ENCODE peak calls at places on chromosomes 7 and 10, in four cellular contexts. C, G, L and A are unnamed samples.

GRCh38 chr7:110964770-110965169 is 126.2 kb upstream of the LRRN3 start:
- DNase-seq in C (no peak), G (no peak), L (no peak), A (no peak)

GRCh38 chr7:149856-150636 is 42.3 kb upstream of the FAM20C start:
- DNase-seq in C (peak; percentile 52), G (no peak), L (no peak), A (peak; percentile 56)

GRCh38 chr10:88754272-88754671 is 5.5 kb upstream of the LIPN start:
- DNase-seq in C (peak; percentile 77), G (peak; percentile 12), L (no peak), A (no peak)

GRCh38 chr7:127782075-127782474 is 130.1 kb downstream of the SND1 start:
- DNase-seq in C (no peak), G (no peak), L (no peak), A (no peak)

GRCh38 chr10:72588266-72588665 is 37.6 kb downstream of the MICU1 start:
- DNase-seq in C (no peak), G (no peak), L (no peak), A (no peak)

GRCh38 chr10:132926070-132926469 is 16.3 kb downstream of the CFAP46 start:
- DNase-seq in C (no peak), G (no peak), L (no peak), A (no peak)

GRCh38 chr7:35727571-35727970 is 32.6 kb upstream of the HERPUD2 start:
- DNase-seq in C (peak; percentile 75), G (no peak), L (no peak), A (no peak)

GRCh38 chr10:29946953-29947700 is 112.3 kb downstream of the JCAD start:
- DNase-seq in C (peak; percentile 94), G (peak; percentile 63), L (peak; percentile 84), A (peak; percentile 11)

DNA sequence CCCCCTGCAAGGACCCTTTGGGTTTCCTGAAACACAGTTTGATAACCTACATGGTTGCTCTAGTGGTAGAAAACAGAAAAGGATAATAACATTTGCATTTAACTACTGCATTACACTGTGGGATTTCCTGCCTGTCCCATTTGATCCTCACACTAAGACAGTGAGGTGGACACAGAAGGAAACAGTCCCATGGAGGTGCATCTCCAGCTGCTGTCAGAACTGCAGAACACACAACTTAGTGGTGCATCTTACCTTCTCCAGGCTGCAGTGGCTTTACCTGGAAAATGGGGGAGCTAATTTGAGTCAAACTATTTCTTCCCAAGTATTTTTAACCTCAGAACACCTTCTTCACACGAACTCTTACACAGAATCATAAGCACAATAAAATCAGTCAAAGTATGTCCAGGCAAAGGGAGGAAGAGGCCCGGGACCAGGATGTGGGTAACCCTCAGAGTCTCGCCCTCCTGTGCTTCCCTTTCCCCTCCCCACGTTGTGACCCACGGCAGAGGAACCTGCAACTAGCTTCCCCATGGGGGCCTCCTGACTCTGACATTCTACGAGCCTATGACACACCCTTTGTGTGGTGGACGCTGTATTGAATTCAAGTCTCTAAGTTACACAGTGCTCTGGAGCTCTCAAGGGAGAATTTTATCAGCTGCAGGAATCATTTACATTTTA is 33.7 kb downstream of the SCRN1 start:
- DNase-seq in C (no peak), G (no peak), L (no peak), A (no peak)
- H3K4me3 ChIP-seq in C (no peak overlapping the region), G (no peak overlapping the region), L (no peak overlapping the region), A (no peak overlapping the region)

GRCh38 chr10:48439581-48440041 is 133.1 kb downstream of the MAPK8 start:
- DNase-seq in C (peak; percentile 31), G (no peak), L (no peak), A (peak; percentile 16)
- H3F3A ChIP-seq in C (peaks cover 53% of the 10 kb centered on the region), G (no peaks in the 10 kb centered on the region), L (no peaks in the 10 kb centered on the region), A (no peaks in the 10 kb centered on the region)

DNA sequence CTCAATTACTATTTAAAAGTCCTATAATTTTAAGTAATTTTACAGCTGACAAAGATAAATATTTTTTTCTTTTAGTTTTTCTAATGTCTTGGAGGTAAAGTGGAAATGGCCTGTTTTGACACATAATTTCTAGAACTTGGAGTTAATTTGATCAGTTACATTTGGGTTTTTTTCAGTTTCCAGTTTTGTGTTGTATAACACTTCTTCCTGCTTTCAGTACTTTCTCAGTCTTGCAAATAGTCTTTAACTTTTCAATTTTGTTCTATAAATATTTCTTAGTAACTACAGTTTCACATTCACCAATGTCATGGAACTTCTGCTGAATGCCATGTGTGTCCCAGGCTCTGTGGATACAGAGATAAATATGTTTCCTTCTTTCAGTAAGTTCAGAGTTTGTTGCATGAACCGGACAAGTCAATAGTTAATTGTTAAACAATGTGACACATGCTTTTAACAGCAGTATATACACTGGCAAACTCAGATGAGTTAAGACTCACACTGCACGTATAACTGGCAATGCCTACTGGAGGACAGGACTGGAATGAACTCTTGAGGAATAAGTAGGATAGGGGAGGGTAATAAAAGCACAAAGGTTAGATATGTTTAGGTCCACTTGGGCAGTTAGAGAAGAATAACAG is 4.6 kb downstream of the SHOC2 start:
- DNase-seq in C (peak; percentile 25), G (peak; percentile 27), L (no peak), A (no peak)
- H3K4me2 ChIP-seq in C (peak overlapping the region; percentile 8), G (peak overlapping the region; percentile 9), L (no peak overlapping the region), A (no peak overlapping the region)

DNA sequence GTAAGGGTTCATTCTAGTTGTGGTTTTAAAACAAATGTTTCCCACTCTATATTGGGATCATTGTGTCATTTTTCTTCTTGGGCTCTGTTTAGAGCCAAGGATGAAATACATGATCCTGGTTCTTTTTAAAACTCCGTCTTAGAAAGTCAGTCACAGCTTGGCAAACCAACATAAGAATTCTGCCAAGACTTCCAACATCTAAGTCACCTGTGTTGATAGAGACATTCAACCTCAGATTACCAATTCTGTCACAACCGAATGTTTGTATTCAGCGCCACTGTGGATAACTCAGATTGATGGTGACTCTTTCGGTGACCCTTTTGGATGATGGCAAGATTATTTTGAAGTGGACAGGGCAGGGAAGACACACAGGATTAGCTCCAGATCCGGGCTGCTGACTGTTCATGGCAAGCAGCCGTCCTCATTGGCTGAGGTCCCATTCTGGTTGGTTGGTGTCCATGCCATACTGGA is 255.4 kb downstream of the ARHGAP21 start:
- DNase-seq in C (peak; percentile 38), G (peak; percentile 50), L (no peak), A (no peak)
- H3K4me3 ChIP-seq in C (peak overlapping the region; percentile 71), G (peak overlapping the region; percentile 84), L (peak overlapping the region; percentile 80), A (no peak overlapping the region)

GRCh38 chr7:106100863-106101262 is 11.2 kb downstream of the SYPL1 start:
- DNase-seq in C (no peak), G (no peak), L (no peak), A (no peak)
- H3F3A ChIP-seq in C (no peaks in the 10 kb centered on the region), G (no peaks in the 10 kb centered on the region), L (no peaks in the 10 kb centered on the region), A (no peaks in the 10 kb centered on the region)

DNA sequence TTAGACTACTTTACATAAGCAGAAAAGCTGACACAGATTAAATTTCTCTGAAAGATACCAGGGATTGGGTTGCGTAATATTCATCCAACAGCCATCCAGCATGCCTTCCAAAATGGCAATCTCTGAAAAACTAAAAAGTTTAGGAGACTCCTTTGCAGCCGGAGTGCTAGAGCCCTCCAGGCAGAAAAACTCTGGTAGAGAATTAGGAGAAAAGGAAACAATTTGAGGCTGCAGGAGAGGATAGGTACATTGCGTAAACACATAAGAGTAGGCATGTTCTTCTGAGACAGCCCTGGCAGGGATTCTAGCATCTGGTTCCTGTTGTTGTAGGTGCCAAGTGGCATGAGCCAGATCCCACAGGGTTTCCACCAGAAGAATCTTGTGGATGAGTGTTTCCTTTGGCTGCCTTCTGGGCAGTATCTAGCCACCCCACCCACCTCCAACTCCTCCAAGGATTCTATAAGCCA is 402.5 kb downstream of the HGF start:
- DNase-seq in C (peak; percentile 97), G (no peak), L (no peak), A (no peak)
- H3K4me2 ChIP-seq in C (peak overlapping the region; percentile 76), G (no peak overlapping the region), L (no peak overlapping the region), A (no peak overlapping the region)